ENCODE peak calls at places on chromosomes 7 and 10, in seven cellular contexts. P, M, A, U, Q, H and T are unnamed samples.

GRCh38 chr7:24946467-24946866 is 33.5 kb downstream of the OSBPL3 start:
- DNase-seq in P (no peak), M (no peak), A (no peak), U (no peak), Q (no peak), H (no peak), T (no peak)

GRCh38 chr7:25897261-25897782 is 254.7 kb upstream of the NFE2L3 start:
- DNase-seq in P (no peak), M (no peak), A (no peak), U (no peak), Q (no peak), H (no peak), T (no peak)

GRCh38 chr7:131591674-131592328 is 35.4 kb upstream of the PODXL start:
- DNase-seq in P (no peak), M (no peak), A (no peak), U (no peak), Q (no peak), H (no peak), T (no peak)

GRCh38 chr10:110056822-110057221 is 49.0 kb downstream of the ADD3 start:
- DNase-seq in P (no peak), M (no peak), A (no peak), U (no peak), Q (no peak), H (no peak), T (no peak)

GRCh38 chr10:79321951-79322350 is 25.3 kb upstream of the PPIF start:
- DNase-seq in P (no peak), M (no peak), A (no peak), U (no peak), Q (no peak), H (no peak), T (no peak)

GRCh38 chr7:42694894-42695553 is 216.8 kb downstream of the C7orf25 start:
- DNase-seq in P (peak), M (no peak), A (no peak), U (no peak), Q (no peak), H (no peak), T (no peak)

GRCh38 chr10:110141747-110142625 is 65.4 kb upstream of the MXI1 start:
- DNase-seq in P (no peak), M (peak), A (no peak), U (peak), Q (no peak), H (no peak), T (no peak)

GRCh38 chr7:127588697-127589482 is 679 bp downstream of the ARF5 start:
- DNase-seq in P (peak), M (peak), A (peak), U (peak), Q (peak), H (no peak), T (no peak)

GRCh38 chr7:90472805-90473540 is 3.5 kb downstream of the PTTG1IP2 start:
- DNase-seq in P (no peak), M (no peak), A (no peak), U (no peak), Q (no peak), H (no peak), T (no peak)

GRCh38 chr10:16441106-16441850 is 4.5 kb downstream of the PTER start:
- DNase-seq in P (no peak), M (no peak), A (no peak), U (no peak), Q (no peak), H (no peak), T (no peak)

GRCh38 chr7:19701471-19701870 is 7.4 kb downstream of the POLR1F start:
- DNase-seq in P (no peak), M (no peak), A (no peak), U (no peak), Q (no peak), H (no peak), T (no peak)

GRCh38 chr7:158865462-158865922 is 9.1 kb downstream of the DYNC2I1 start:
- DNase-seq in P (peak), M (no peak), A (no peak), U (no peak), Q (no peak), H (no peak), T (no peak)

GRCh38 chr7:133355325-133355708 is 102.4 kb downstream of the EXOC4 start:
- DNase-seq in P (no peak), M (no peak), A (no peak), U (no peak), Q (no peak), H (no peak), T (no peak)

GRCh38 chr10:126179637-126180036 is 208.6 kb downstream of the ADAM12 start:
- DNase-seq in P (no peak), M (no peak), A (no peak), U (no peak), Q (no peak), H (no peak), T (no peak)

GRCh38 chr7:74479961-74480829 is 26.5 kb downstream of the GTF2IRD1 start:
- DNase-seq in P (peak), M (peak), A (no peak), U (peak), Q (peak), H (no peak), T (no peak)

GRCh38 chr10:123007558-123008378 is 827 bp downstream of the IKZF5 start:
- DNase-seq in P (peak), M (no peak), A (peak), U (peak), Q (peak), H (peak), T (peak)

GRCh38 chr10:47029181-47029971 is 118.1 kb downstream of the PTPN20 start:
- DNase-seq in P (no peak), M (no peak), A (no peak), U (peak), Q (peak), H (no peak), T (no peak)

GRCh38 chr10:76998451-76998850 is 639.2 kb downstream of the KCNMA1 start:
- DNase-seq in P (no peak), M (no peak), A (no peak), U (no peak), Q (no peak), H (no peak), T (no peak)

GRCh38 chr10:119190353-119190752 is 11.7 kb upstream of the PRDX3 start:
- DNase-seq in P (no peak), M (no peak), A (no peak), U (peak), Q (peak), H (no peak), T (no peak)

GRCh38 chr7:54888067-54888735 is 129.2 kb upstream of the SEC61G start:
- DNase-seq in P (no peak), M (no peak), A (no peak), U (no peak), Q (no peak), H (no peak), T (no peak)

GRCh38 chr10:51083280-51083986 is 9.1 kb downstream of the PRKG1 start:
- DNase-seq in P (no peak), M (no peak), A (no peak), U (no peak), Q (no peak), H (no peak), T (no peak)

GRCh38 chr7:99429756-99430155 is 8.8 kb downstream of the PTCD1 start:
- DNase-seq in P (no peak), M (no peak), A (no peak), U (no peak), Q (no peak), H (no peak), T (no peak)

GRCh38 chr10:100186253-100186780 is 488 bp upstream of the ERLIN1 start:
- DNase-seq in P (peak), M (peak), A (no peak), U (no peak), Q (peak), H (peak), T (no peak)

GRCh38 chr7:92841192-92841591 is 4.8 kb upstream of the CDK6 start:
- DNase-seq in P (no peak), M (no peak), A (no peak), U (no peak), Q (no peak), H (no peak), T (no peak)

GRCh38 chr10:78780551-78780961 is 288.2 kb upstream of the ZMIZ1 start:
- DNase-seq in P (no peak), M (no peak), A (no peak), U (no peak), Q (no peak), H (no peak), T (no peak)

GRCh38 chr7:7720193-7720592 is 1.8 kb upstream of the RPA3 start:
- DNase-seq in P (no peak), M (no peak), A (no peak), U (no peak), Q (no peak), H (no peak), T (no peak)

GRCh38 chr7:13742719-13743640 is 246.5 kb downstream of the ETV1 start:
- DNase-seq in P (peak), M (no peak), A (no peak), U (peak), Q (peak), H (no peak), T (no peak)
- TF ChIP-seq CTCF in P (peak), M (no peak), A (no peak), U (peak), Q (peak), H (no peak), T (no peak)

GRCh38 chr7:137992738-137993394 is 9.0 kb downstream of the CREB3L2 start:
- DNase-seq in P (no peak), M (no peak), A (no peak), U (peak), Q (no peak), H (no peak), T (no peak)
- TF ChIP-seq CTCF in P (no peak), M (no peak), A (no peak), U (no peak), Q (no peak), H (no peak), T (no peak)

GRCh38 chr10:127243490-127244272 is 47.3 kb upstream of the INSYN2A start:
- DNase-seq in P (peak), M (peak), A (peak), U (peak), Q (peak), H (no peak), T (no peak)
- TF ChIP-seq CTCF in P (peak), M (no peak), A (no peak), U (peak), Q (peak), H (no peak), T (no peak)

DNA sequence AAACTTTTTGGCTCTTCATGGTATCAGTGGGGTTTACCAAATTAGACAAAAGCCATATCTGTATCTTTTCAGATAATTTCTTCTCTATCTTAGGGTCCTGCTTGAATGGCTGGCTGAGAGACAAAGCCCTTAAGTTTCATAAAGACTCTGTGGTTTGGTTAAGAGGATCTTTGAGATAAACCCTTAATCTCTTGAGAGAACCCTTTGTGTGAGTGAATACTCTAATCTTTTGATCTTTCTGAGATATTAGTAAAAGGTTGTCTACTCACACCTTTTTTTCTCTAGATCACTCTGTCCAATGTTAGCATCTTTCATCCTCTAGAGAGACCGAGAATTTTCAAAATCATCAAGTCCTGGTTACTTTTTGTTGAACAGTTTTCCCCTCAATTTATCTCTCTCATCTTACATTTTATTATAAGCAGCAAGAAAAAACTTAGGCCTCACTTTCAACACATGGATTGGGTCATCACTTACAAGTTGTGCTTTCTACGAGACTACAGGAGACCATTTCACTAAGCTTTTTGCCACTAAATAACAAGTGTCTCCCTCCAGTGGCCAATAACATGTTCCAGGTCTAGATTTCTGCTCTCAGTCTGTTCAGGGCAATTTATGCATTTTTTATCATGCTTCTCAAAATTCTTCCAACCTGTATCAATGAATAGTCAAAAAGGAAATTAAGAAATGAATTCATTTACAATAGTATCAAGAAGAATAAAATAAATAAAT is 28.4 kb downstream of the DNAJC9 start:
- DNase-seq in P (no peak), M (no peak), A (no peak), U (no peak), Q (no peak), H (no peak), T (no peak)
- TF ChIP-seq CTCF in P (no peak), M (no peak), A (peak), U (peak), Q (peak), H (peak), T (peak)